ENCODE peak calls at places on chromosome 16, in nine cellular contexts. I is neural progenitor cell; X is mesenchymal stem cell; R is CD8-positive, alpha-beta T cell; T is A673; W is heart right ventricle; Q is A549; D is mesendoderm; S is PC-3. K is an unnamed sample.

GRCh38 chr16:49695782-49696413 is 160.0 kb downstream of the ZNF423 start:
- DNase-seq in X (no peak), T (no peak), D (no peak), I (no peak), S (no peak), R (no peak), W (no peak), Q (no peak), K (no peak)

GRCh38 chr16:54547052-54547451 is 260.5 kb upstream of the IRX3 start:
- DNase-seq in T (no peak), S (no peak), I (no peak), R (no peak), D (no peak), X (no peak), W (no peak), Q (no peak), K (no peak)

GRCh38 chr16:22324787-22325597 is 27.8 kb downstream of the POLR3E start:
- DNase-seq in S (no peak), R (no peak), D (no peak), I (no peak), X (no peak), W (no peak), T (no peak), Q (no peak), K (no peak)

GRCh38 chr16:711548-712320 is 3.2 kb upstream of the METRN start:
- DNase-seq in T (peak; percentile 72), S (peak; percentile 70), X (peak; percentile 74), W (peak; percentile 88), R (peak; percentile 74), D (peak; percentile 75), I (peak; percentile 91), Q (peak; percentile 81), K (peak; percentile 80)

GRCh38 chr16:4679854-4680636 is 13.3 kb upstream of the NUDT16L1 start:
- DNase-seq in W (peak; percentile 74), R (no peak), Q (no peak), S (peak; percentile 91), X (no peak), I (no peak), T (peak; percentile 63), D (no peak), K (peak; percentile 48)

GRCh38 chr16:23895052-23895451 is 59.3 kb downstream of the PRKCB start:
- DNase-seq in S (no peak), D (no peak), R (no peak), Q (no peak), T (no peak), X (no peak), W (no peak), I (no peak), K (no peak)

GRCh38 chr16:66344533-66345145 is 21.9 kb upstream of the CDH5 start:
- DNase-seq in Q (peak; percentile 31), R (peak; percentile 7), D (no peak), T (peak; percentile 58), I (peak; percentile 73), X (peak; percentile 44), W (no peak), S (peak; percentile 55), K (no peak)

GRCh38 chr16:68508013-68508412 is 31.1 kb upstream of the ZFP90 start:
- DNase-seq in D (no peak), R (no peak), Q (no peak), T (no peak), S (no peak), I (no peak), X (no peak), W (no peak), K (no peak)

GRCh38 chr16:16163571-16163970 is 59.7 kb downstream of the ABCC6 start:
- DNase-seq in W (no peak), D (no peak), X (no peak), R (no peak), Q (no peak), I (no peak), S (no peak), T (no peak), K (no peak)

GRCh38 chr16:12627394-12627793 is 176.3 kb downstream of the CPPED1 start:
- DNase-seq in X (no peak), R (no peak), D (no peak), W (no peak), I (no peak), S (peak; percentile 7), T (no peak), Q (no peak), K (no peak)

GRCh38 chr16:31253642-31254045 is 6.1 kb upstream of the ITGAM start:
- DNase-seq in T (no peak), I (no peak), D (no peak), S (no peak), Q (peak; percentile 77), W (no peak), X (no peak), R (no peak), K (no peak)

GRCh38 chr16:353404-354285 is 1.1 kb upstream of the AXIN1 start:
- DNase-seq in R (no peak), X (no peak), T (no peak), D (no peak), W (peak; percentile 28), S (no peak), I (no peak), Q (no peak), K (peak; percentile 89)

GRCh38 chr16:57202095-57202886 is 16.2 kb downstream of the RSPRY1 start:
- DNase-seq in D (no peak), Q (no peak), W (no peak), I (no peak), S (no peak), T (no peak), X (no peak), R (no peak), K (no peak)

GRCh38 chr16:89841275-89841674 is 13.0 kb downstream of the SPIRE2 start:
- DNase-seq in I (no peak), R (peak; percentile 60), X (no peak), Q (no peak), S (no peak), D (no peak), T (no peak), W (no peak), K (no peak)

GRCh38 chr16:77434365-77435239 is at the start of gene ADAMTS18:
- DNase-seq in X (no peak), R (no peak), T (no peak), I (peak; percentile 73), Q (no peak), W (no peak), D (peak; percentile 62), S (no peak), K (peak; percentile 55)

GRCh38 chr16:70805380-70805779 is 4.4 kb upstream of the VAC14 start:
- DNase-seq in Q (no peak), S (no peak), D (no peak), T (no peak), R (no peak), W (no peak), I (no peak), X (no peak), K (no peak)

GRCh38 chr16:70804153-70804728 is 3.3 kb upstream of the VAC14 start:
- DNase-seq in Q (peak; percentile 37), I (no peak), R (no peak), T (no peak), W (no peak), S (peak; percentile 5), X (peak; percentile 77), D (peak; percentile 15), K (no peak)

GRCh38 chr16:70801611-70802010 is 653 bp upstream of the VAC14 start:
- DNase-seq in S (no peak), D (peak; percentile 36), R (no peak), Q (no peak), I (no peak), X (no peak), W (no peak), T (no peak), K (no peak)

GRCh38 chr16:70804729-70805169 is 3.8 kb upstream of the VAC14 start:
- DNase-seq in R (no peak), D (no peak), W (no peak), T (no peak), S (no peak), X (no peak), Q (no peak), I (no peak), K (no peak)

DNA sequence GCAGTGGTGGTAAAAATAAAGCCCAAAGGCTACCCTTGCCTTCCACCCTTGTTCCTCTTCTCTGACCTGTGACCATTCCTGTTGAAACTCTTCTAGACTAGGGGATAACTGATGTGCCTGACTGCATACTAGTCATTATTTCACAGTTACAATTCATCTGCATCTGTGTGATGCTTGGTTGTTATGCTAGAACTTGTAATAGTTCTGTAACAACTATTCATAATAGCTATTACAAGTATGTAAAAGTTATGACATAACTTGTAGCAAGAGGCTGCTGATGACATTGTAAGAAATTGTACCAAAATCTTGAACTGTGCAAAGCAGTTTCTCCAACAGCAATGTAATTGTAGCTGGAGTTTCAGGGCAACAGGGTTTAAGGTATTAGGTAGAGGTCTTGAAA is 2.4 kb upstream of the VAC14 start:
- DNase-seq in W (no peak), I (no peak), S (no peak), R (no peak), D (no peak), X (no peak), T (no peak), Q (no peak), K (no peak)
- H3K4me1 ChIP-seq in W (peaks cover 16% of the 10 kb centered on the region), I (peaks cover 6% of the 10 kb centered on the region), S (peaks cover 13% of the 10 kb centered on the region), R (peaks cover 12% of the 10 kb centered on the region), D (peaks cover 3% of the 10 kb centered on the region), X (peaks cover 4% of the 10 kb centered on the region), T (peaks cover 8% of the 10 kb centered on the region), Q (peaks cover 10% of the 10 kb centered on the region), K (peaks cover 9% of the 10 kb centered on the region)

DNA sequence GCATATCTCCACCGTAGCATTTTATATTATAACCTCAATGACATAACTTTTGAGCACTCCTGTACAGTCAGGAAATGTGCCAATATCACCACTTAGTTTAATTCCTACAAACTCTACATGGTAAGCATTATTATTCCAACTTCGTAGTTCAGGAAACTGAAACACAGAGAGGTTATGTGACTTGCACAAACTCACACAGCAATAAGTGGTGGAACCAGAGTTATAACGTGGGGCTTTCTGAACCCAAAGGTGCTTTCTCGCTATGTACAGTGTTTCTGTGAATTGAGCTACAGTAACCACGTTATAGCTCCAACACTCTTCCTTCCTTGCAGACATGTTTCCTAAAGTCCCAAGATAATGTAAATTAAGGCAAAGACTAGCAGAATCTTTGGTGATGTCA is 330.2 kb downstream of the GRIN2A start:
- DNase-seq in R (no peak), S (no peak), I (no peak), D (no peak), T (no peak), W (no peak), Q (no peak), X (no peak), K (no peak)
- H3K4me3 ChIP-seq in R (no peak overlapping the region), S (no peak overlapping the region), I (no peak overlapping the region), D (no peak overlapping the region), T (no peak overlapping the region), W (no peak overlapping the region), Q (no peak overlapping the region), X (no peak overlapping the region), K (no peak overlapping the region)

DNA sequence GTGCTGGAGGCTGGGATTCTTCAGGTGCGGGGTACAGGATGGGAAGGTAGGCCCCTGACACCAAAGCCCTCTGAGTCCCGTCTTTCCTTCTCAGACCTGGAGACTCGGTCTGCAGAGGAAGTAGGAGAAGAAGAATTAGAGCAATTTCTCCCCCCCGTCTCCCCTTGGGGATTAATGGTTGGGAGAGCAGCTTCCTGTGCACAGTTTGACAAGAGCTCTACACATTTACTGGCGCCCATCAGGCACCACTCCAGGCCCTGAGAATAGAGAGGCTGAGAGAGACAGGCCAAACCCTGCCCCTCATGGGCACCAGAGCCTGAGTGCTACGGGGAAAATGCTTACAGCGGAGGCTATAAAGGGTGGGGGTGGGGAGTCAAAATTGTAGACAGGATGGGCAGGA is 3.5 kb upstream of the C16orf74 start:
- DNase-seq in W (no peak), D (no peak), R (no peak), I (no peak), Q (no peak), X (no peak), S (no peak), T (peak; percentile 95), K (no peak)
- H3K4me1 ChIP-seq in W (peaks cover 29% of the 10 kb centered on the region), D (peaks cover 7% of the 10 kb centered on the region), R (peaks cover 14% of the 10 kb centered on the region), I (peaks cover 22% of the 10 kb centered on the region), Q (peaks cover 19% of the 10 kb centered on the region), X (peaks cover 22% of the 10 kb centered on the region), S (peaks cover 40% of the 10 kb centered on the region), T (peaks cover 56% of the 10 kb centered on the region), K (peaks cover 28% of the 10 kb centered on the region)

GRCh38 chr16:80997139-80997798 is 9.4 kb downstream of the CMC2 start:
- DNase-seq in W (no peak), Q (peak; percentile 69), T (peak; percentile 27), R (no peak), I (no peak), D (no peak), X (peak; percentile 15), S (no peak), K (no peak)
- H3K4me3 ChIP-seq in W (peak overlapping the region; percentile 45), Q (peak overlapping the region; percentile 40), T (peak overlapping the region; percentile 19), R (peak overlapping the region; percentile 54), I (no peak overlapping the region), D (no peak overlapping the region), X (peak overlapping the region; percentile 40), S (no peak overlapping the region), K (no peak overlapping the region)

K was measured in pancreas.